ENCODE peak calls at places on chromosomes 3 and 15, in seven cellular contexts. One of them, this sample, is unnamed.
A peak's percentile ranks its signal among the peaks of the same experiment; 100 is the strongest.

GRCh38 chr15:67110958-67111864 is 45.8 kb downstream of the SMAD3 start:
- DNase-seq in sigmoid colon: no peak
- DNase-seq in suprapubic skin: no peak
- DNase-seq in testis: no peak
- DNase-seq in ovary: no peak
- DNase-seq in lung: no peak
- DNase-seq in uterus: no peak
- DNase-seq in this sample: no peak

GRCh38 chr15:86624261-86625036 is 544.8 kb downstream of the AGBL1 start:
- DNase-seq in sigmoid colon: peak; percentile 64
- DNase-seq in suprapubic skin: no peak
- DNase-seq in testis: peak; percentile 49
- DNase-seq in ovary: peak; percentile 14
- DNase-seq in lung: peak; percentile 61
- DNase-seq in uterus: peak; percentile 42
- DNase-seq in this sample: peak; percentile 3

GRCh38 chr15:63402498-63403253 is 21.0 kb upstream of the CA12 start:
- DNase-seq in sigmoid colon: no peak
- DNase-seq in suprapubic skin: no peak
- DNase-seq in testis: no peak
- DNase-seq in ovary: no peak
- DNase-seq in lung: no peak
- DNase-seq in uterus: no peak
- DNase-seq in this sample: no peak

GRCh38 chr3:65030847-65031463 is 343.2 kb upstream of the ADAMTS9 start:
- DNase-seq in sigmoid colon: no peak
- DNase-seq in suprapubic skin: no peak
- DNase-seq in testis: no peak
- DNase-seq in ovary: no peak
- DNase-seq in lung: no peak
- DNase-seq in uterus: no peak
- DNase-seq in this sample: no peak

GRCh38 chr3:138942861-138943623 is 3.9 kb downstream of the FOXL2 start:
- DNase-seq in sigmoid colon: no peak
- DNase-seq in suprapubic skin: no peak
- DNase-seq in testis: no peak
- DNase-seq in ovary: peak; percentile 51
- DNase-seq in lung: no peak
- DNase-seq in uterus: no peak
- DNase-seq in this sample: no peak

GRCh38 chr3:83523470-83524073 is 1435.2 kb upstream of the CADM2 start:
- DNase-seq in sigmoid colon: no peak
- DNase-seq in suprapubic skin: no peak
- DNase-seq in testis: peak; percentile 80
- DNase-seq in ovary: no peak
- DNase-seq in lung: no peak
- DNase-seq in uterus: no peak
- DNase-seq in this sample: no peak

GRCh38 chr3:50436063-50436674 is 67.3 kb downstream of the CACNA2D2 start:
- DNase-seq in sigmoid colon: no peak
- DNase-seq in suprapubic skin: peak; percentile 74
- DNase-seq in testis: peak; percentile 68
- DNase-seq in ovary: peak; percentile 43
- DNase-seq in lung: peak; percentile 80
- DNase-seq in uterus: peak; percentile 50
- DNase-seq in this sample: no peak

GRCh38 chr15:34122771-34123183 is 20.9 kb downstream of the PGBD4 start:
- DNase-seq in sigmoid colon: no peak
- DNase-seq in suprapubic skin: no peak
- DNase-seq in testis: no peak
- DNase-seq in ovary: no peak
- DNase-seq in lung: no peak
- DNase-seq in uterus: no peak
- DNase-seq in this sample: no peak

GRCh38 chr15:50377867-50378751 is 23.1 kb upstream of the GABPB1 start:
- DNase-seq in sigmoid colon: no peak
- DNase-seq in suprapubic skin: no peak
- DNase-seq in testis: no peak
- DNase-seq in ovary: no peak
- DNase-seq in lung: peak; percentile 31
- DNase-seq in uterus: no peak
- DNase-seq in this sample: no peak

GRCh38 chr15:72285927-72286516 is 13.7 kb upstream of the PARP6 start:
- DNase-seq in sigmoid colon: no peak
- DNase-seq in suprapubic skin: no peak
- DNase-seq in testis: peak; percentile 46
- DNase-seq in ovary: no peak
- DNase-seq in lung: peak; percentile 52
- DNase-seq in uterus: no peak
- DNase-seq in this sample: no peak

GRCh38 chr3:99669879-99670555 is 31.6 kb downstream of the COL8A1 start:
- DNase-seq in sigmoid colon: no peak
- DNase-seq in suprapubic skin: no peak
- DNase-seq in testis: no peak
- DNase-seq in ovary: no peak
- DNase-seq in lung: no peak
- DNase-seq in uterus: no peak
- DNase-seq in this sample: no peak

GRCh38 chr15:41233367-41233771 is 2.3 kb downstream of the CHP1 start:
- DNase-seq in sigmoid colon: no peak
- DNase-seq in suprapubic skin: no peak
- DNase-seq in testis: no peak
- DNase-seq in ovary: no peak
- DNase-seq in lung: no peak
- DNase-seq in uterus: no peak
- DNase-seq in this sample: no peak

GRCh38 chr15:57559875-57560274 is 31.8 kb upstream of the MYZAP start:
- DNase-seq in sigmoid colon: no peak
- DNase-seq in suprapubic skin: peak; percentile 80
- DNase-seq in testis: peak; percentile 78
- DNase-seq in ovary: peak; percentile 50
- DNase-seq in lung: peak; percentile 64
- DNase-seq in uterus: peak; percentile 61
- DNase-seq in this sample: no peak

GRCh38 chr3:12521010-12521409 is 24.3 kb downstream of the MKRN2OS start:
- DNase-seq in sigmoid colon: no peak
- DNase-seq in suprapubic skin: no peak
- DNase-seq in testis: no peak
- DNase-seq in ovary: no peak
- DNase-seq in lung: no peak
- DNase-seq in uterus: no peak
- DNase-seq in this sample: no peak

GRCh38 chr3:184526158-184526483 is 35.5 kb upstream of the EPHB3 start:
- DNase-seq in sigmoid colon: no peak
- DNase-seq in suprapubic skin: no peak
- DNase-seq in testis: no peak
- DNase-seq in ovary: no peak
- DNase-seq in lung: no peak
- DNase-seq in uterus: no peak
- DNase-seq in this sample: no peak

GRCh38 chr3:87311309-87311708 is 34.9 kb upstream of the POU1F1 start:
- DNase-seq in sigmoid colon: no peak
- DNase-seq in suprapubic skin: no peak
- DNase-seq in testis: no peak
- DNase-seq in ovary: no peak
- DNase-seq in lung: no peak
- DNase-seq in uterus: no peak
- DNase-seq in this sample: no peak

GRCh38 chr3:129824926-129825541 is 68.5 kb downstream of the TMCC1 start:
- DNase-seq in sigmoid colon: no peak
- DNase-seq in suprapubic skin: no peak
- DNase-seq in testis: no peak
- DNase-seq in ovary: no peak
- DNase-seq in lung: peak; percentile 33
- DNase-seq in uterus: no peak
- DNase-seq in this sample: no peak

GRCh38 chr3:131072099-131072559 is 45.5 kb downstream of the NEK11 start:
- DNase-seq in sigmoid colon: no peak
- DNase-seq in suprapubic skin: no peak
- DNase-seq in testis: no peak
- DNase-seq in ovary: no peak
- DNase-seq in lung: no peak
- DNase-seq in uterus: no peak
- DNase-seq in this sample: no peak

GRCh38 chr15:78715930-78716329 is 74.9 kb upstream of the CHRNB4 start:
- DNase-seq in sigmoid colon: no peak
- DNase-seq in suprapubic skin: no peak
- DNase-seq in testis: no peak
- DNase-seq in ovary: no peak
- DNase-seq in lung: no peak
- DNase-seq in uterus: no peak
- DNase-seq in this sample: no peak

GRCh38 chr3:122679085-122679466 is 1.6 kb upstream of the PARP14 start:
- DNase-seq in sigmoid colon: peak; percentile 93
- DNase-seq in suprapubic skin: peak; percentile 88
- DNase-seq in testis: peak; percentile 89
- DNase-seq in ovary: peak; percentile 84
- DNase-seq in lung: peak; percentile 80
- DNase-seq in uterus: peak; percentile 85
- DNase-seq in this sample: peak; percentile 9

GRCh38 chr3:14524920-14525660 is 15.1 kb downstream of the GRIP2 start:
- DNase-seq in sigmoid colon: peak; percentile 56
- DNase-seq in suprapubic skin: peak; percentile 53
- DNase-seq in testis: no peak
- DNase-seq in ovary: peak; percentile 16
- DNase-seq in lung: no peak
- DNase-seq in uterus: peak; percentile 13
- DNase-seq in this sample: no peak

GRCh38 chr3:121545049-121545563 is 682 bp downstream of the POLQ start:
- DNase-seq in sigmoid colon: no peak
- DNase-seq in suprapubic skin: no peak
- DNase-seq in testis: no peak
- DNase-seq in ovary: no peak
- DNase-seq in lung: no peak
- DNase-seq in uterus: no peak
- DNase-seq in this sample: no peak

GRCh38 chr3:55567615-55568014 is 80.5 kb upstream of the WNT5A start:
- DNase-seq in sigmoid colon: no peak
- DNase-seq in suprapubic skin: no peak
- DNase-seq in testis: no peak
- DNase-seq in ovary: no peak
- DNase-seq in lung: no peak
- DNase-seq in uterus: peak; percentile 53
- DNase-seq in this sample: no peak

DNA sequence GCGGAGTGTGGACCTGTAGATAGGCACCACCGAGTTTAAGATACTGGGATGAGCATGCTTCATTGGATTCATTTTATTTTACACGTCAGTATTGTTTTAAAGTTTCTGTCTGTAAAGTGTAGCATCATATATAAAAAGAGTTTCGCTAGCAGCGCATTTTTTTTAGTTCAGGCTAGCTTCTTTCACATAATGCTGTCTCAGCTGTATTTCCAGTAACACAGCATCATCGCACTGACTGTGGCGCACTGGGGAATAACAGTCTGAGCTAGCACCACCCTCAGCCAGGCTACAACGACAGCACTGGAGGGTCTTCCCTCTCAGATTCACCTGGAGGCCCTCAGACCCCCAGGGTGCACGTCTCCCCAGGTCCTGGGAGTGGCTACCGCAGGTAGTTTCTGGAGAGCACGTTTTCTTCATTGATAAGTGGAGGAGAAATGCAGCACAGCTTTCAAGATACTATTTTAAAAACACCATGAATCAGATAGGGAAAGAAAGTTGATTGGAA is 29.5 kb downstream of the SYNM start:
- DNase-seq in sigmoid colon: no peak
- DNase-seq in suprapubic skin: no peak
- DNase-seq in testis: no peak
- DNase-seq in ovary: no peak
- DNase-seq in lung: no peak
- DNase-seq in uterus: no peak
- DNase-seq in this sample: no peak
- H3K4me1 ChIP-seq in sigmoid colon: no peaks in the 10 kb centered on the region
- H3K4me1 ChIP-seq in suprapubic skin: no peaks in the 10 kb centered on the region
- H3K4me1 ChIP-seq in testis: no peaks in the 10 kb centered on the region
- H3K4me1 ChIP-seq in ovary: no peaks in the 10 kb centered on the region
- H3K4me1 ChIP-seq in lung: peaks cover 7% of the 10 kb centered on the region
- H3K4me1 ChIP-seq in uterus: no peaks in the 10 kb centered on the region
- H3K4me1 ChIP-seq in this sample: no peaks in the 10 kb centered on the region

DNA sequence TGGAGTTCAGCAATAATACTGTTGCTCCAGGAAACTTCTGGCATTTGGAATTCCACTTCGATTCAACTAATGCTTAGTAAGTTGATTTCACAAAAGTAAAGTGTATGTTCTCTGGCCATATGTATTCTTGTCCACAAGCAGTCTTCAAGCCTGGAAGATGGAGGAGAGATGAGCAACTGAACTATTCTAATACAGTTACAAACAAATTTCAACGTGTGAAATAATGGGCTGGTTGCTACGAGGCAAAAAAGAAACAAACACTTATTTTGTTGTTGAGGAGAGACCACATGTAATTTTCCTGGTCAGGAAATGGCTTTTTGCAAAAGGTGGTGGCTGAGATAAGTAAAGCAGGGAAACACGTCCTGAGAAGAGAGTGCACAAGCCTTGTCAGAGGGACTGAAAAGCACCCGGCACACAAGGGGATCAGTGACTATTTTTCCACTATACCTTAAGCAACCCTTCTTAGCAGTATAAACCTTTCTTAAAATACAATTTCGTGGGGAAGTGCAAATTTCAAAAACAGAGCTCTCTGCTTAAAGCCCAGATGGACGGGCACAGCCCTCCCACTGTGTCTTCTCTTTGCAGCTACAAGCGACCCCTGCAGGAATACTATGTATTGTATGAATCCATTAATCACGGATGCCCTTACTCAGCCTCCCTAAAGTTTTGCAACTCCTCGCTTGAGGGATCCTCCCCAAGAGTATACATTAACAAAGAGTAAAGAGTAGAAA is 253.9 kb downstream of the IL5RA start:
- DNase-seq in sigmoid colon: no peak
- DNase-seq in suprapubic skin: no peak
- DNase-seq in testis: no peak
- DNase-seq in ovary: no peak
- DNase-seq in lung: no peak
- DNase-seq in uterus: no peak
- DNase-seq in this sample: no peak
- TF ChIP-seq CTCF in sigmoid colon: no peak
- TF ChIP-seq CTCF in suprapubic skin: no peak
- TF ChIP-seq CTCF in testis: no peak
- TF ChIP-seq CTCF in ovary: no peak
- TF ChIP-seq CTCF in lung: no peak
- TF ChIP-seq CTCF in uterus: no peak
- TF ChIP-seq CTCF in this sample: no peak

GRCh38 chr3:63950698-63951097 is 38.5 kb upstream of the SCAANT1 start:
- DNase-seq in sigmoid colon: no peak
- DNase-seq in suprapubic skin: no peak
- DNase-seq in testis: no peak
- DNase-seq in ovary: no peak
- DNase-seq in lung: no peak
- DNase-seq in uterus: no peak
- DNase-seq in this sample: no peak
- H3K27ac ChIP-seq in sigmoid colon: no peak overlapping the region
- H3K27ac ChIP-seq in suprapubic skin: no peak overlapping the region
- H3K27ac ChIP-seq in testis: no peak overlapping the region
- H3K27ac ChIP-seq in ovary: no peak overlapping the region
- H3K27ac ChIP-seq in lung: no peak overlapping the region
- H3K27ac ChIP-seq in uterus: no peak overlapping the region
- H3K27ac ChIP-seq in this sample: no peak overlapping the region

DNA sequence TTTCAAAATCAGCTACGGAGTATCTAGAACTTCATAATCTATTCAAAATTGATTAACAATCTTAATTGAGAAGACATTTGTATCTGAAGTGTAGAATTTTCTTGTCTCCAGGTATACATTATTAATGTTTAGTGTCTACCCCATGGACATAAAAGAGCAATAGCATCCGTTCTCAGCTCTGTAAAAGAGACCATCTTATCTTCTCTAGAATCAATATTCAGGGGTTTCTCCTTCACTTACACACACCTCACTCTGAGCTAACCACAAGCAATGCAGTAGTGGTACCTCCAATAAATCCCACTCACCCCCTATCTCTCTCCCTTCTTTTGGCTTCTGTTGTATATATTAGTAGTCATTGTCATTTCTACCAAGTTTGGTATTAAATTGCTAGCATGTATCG is 16.2 kb downstream of the MBNL1 start:
- DNase-seq in sigmoid colon: no peak
- DNase-seq in suprapubic skin: no peak
- DNase-seq in testis: no peak
- DNase-seq in ovary: no peak
- DNase-seq in lung: no peak
- DNase-seq in uterus: no peak
- DNase-seq in this sample: no peak
- H3K4me1 ChIP-seq in sigmoid colon: no peaks in the 10 kb centered on the region
- H3K4me1 ChIP-seq in suprapubic skin: peaks cover 84% of the 10 kb centered on the region
- H3K4me1 ChIP-seq in testis: peaks cover 16% of the 10 kb centered on the region
- H3K4me1 ChIP-seq in ovary: peaks cover 11% of the 10 kb centered on the region
- H3K4me1 ChIP-seq in lung: peaks cover 1% of the 10 kb centered on the region
- H3K4me1 ChIP-seq in uterus: peaks cover 8% of the 10 kb centered on the region
- H3K4me1 ChIP-seq in this sample: peaks cover 51% of the 10 kb centered on the region

This sample was measured in esophagus squamous epithelium.